ENCODE peak calls at places on chromosome 20, in nine cellular contexts. K is stimulated activated naive CD8-positive, alpha-beta T cell treated with anti-CD3 and anti-CD28 coated beads, Interleukin-15, Interleukin-2, amounts not matched to agents 100 U/mL and 50 U/mL, for 24 hours; C is ELR; S is COR-L47; M is NCI-H774; Q is Panc1; V is AML-193; E is SK-MEL-5; P is stimulated activated CD4-positive, alpha-beta T cell treated with anti-CD3 and anti-CD28 coated beads, Interleukin-4, amount 100 ng/mL, for 4 hours. O is an unnamed sample.

GRCh38 chr20:21519136-21519584 is 5.3 kb upstream of the NKX2-2 start:
- DNase-seq in Q (no peak), E (no peak), V (no peak), S (peak; percentile 23), P (no peak), M (no peak), C (no peak), K (no peak), O (no peak)

GRCh38 chr20:20248620-20249200 is 119.2 kb upstream of the INSM1 start:
- DNase-seq in V (peak; percentile 32), P (no peak), M (no peak), K (no peak), S (no peak), C (no peak), E (no peak), Q (no peak), O (no peak)

GRCh38 chr20:54525906-54526596 is 50.7 kb downstream of the DOK5 start:
- DNase-seq in Q (no peak), E (no peak), K (no peak), C (no peak), P (no peak), S (no peak), V (no peak), M (no peak), O (no peak)

GRCh38 chr20:43751167-43752050 is 24.6 kb upstream of the GTSF1L start:
- DNase-seq in S (no peak), M (no peak), V (peak; percentile 40), P (peak; percentile 43), K (peak; percentile 64), E (no peak), Q (no peak), C (peak; percentile 98), O (no peak)

GRCh38 chr20:57666834-57667157 is 43.0 kb downstream of the PMEPA1 start:
- DNase-seq in E (no peak), Q (no peak), V (no peak), K (no peak), C (no peak), P (no peak), S (no peak), M (no peak), O (no peak)

GRCh38 chr20:50670126-50670862 is 21.0 kb downstream of the RIPOR3 start:
- DNase-seq in K (no peak), S (no peak), M (peak; percentile 30), P (no peak), V (no peak), E (no peak), C (peak; percentile 59), Q (peak; percentile 85), O (no peak)

GRCh38 chr20:44745560-44746366 is at the start of gene KCNK15:
- DNase-seq in K (peak; percentile 57), Q (no peak), V (no peak), P (peak; percentile 72), S (no peak), E (no peak), C (peak; percentile 57), M (no peak), O (peak; percentile 17)

GRCh38 chr20:61281286-61281795 is 29.3 kb downstream of the CDH4 start:
- DNase-seq in K (no peak), M (no peak), E (no peak), Q (no peak), P (no peak), S (no peak), V (no peak), C (no peak), O (no peak)

GRCh38 chr20:44802702-44803101 is 7.6 kb downstream of the RIMS4 start:
- DNase-seq in Q (no peak), K (no peak), P (no peak), V (no peak), E (no peak), C (no peak), S (no peak), M (no peak), O (no peak)

GRCh38 chr20:18805881-18806280 is 7.7 kb upstream of the SCP2D1 start:
- DNase-seq in M (no peak), V (no peak), E (no peak), S (no peak), Q (no peak), P (no peak), K (no peak), C (peak; percentile 47), O (no peak)

GRCh38 chr20:44003609-44004008 is 89.0 kb downstream of the TOX2 start:
- DNase-seq in E (no peak), K (no peak), S (no peak), V (no peak), P (no peak), C (no peak), Q (no peak), M (no peak), O (no peak)

GRCh38 chr20:21251278-21251677 is 51.9 kb upstream of the XRN2 start:
- DNase-seq in S (no peak), M (no peak), V (no peak), C (peak; percentile 32), E (no peak), K (peak; percentile 44), P (no peak), Q (no peak), O (no peak)

GRCh38 chr20:16206817-16207216 is 366.4 kb downstream of the KIF16B start:
- DNase-seq in E (no peak), Q (no peak), P (no peak), V (no peak), M (no peak), C (no peak), K (no peak), S (no peak), O (no peak)

GRCh38 chr20:51517839-51518238 is 24.7 kb downstream of the NFATC2 start:
- DNase-seq in K (no peak), Q (no peak), E (no peak), S (no peak), V (no peak), C (no peak), M (no peak), P (no peak), O (no peak)

GRCh38 chr20:24702501-24703283 is 233.3 kb downstream of the SYNDIG1 start:
- DNase-seq in K (no peak), E (no peak), C (no peak), M (no peak), P (no peak), Q (no peak), S (no peak), V (no peak), O (no peak)

GRCh38 chr20:49306903-49307336 is 29.1 kb upstream of the ZNFX1 start:
- DNase-seq in S (peak; percentile 93), P (no peak), E (no peak), K (no peak), Q (no peak), M (no peak), V (no peak), C (no peak), O (peak; percentile 83)

GRCh38 chr20:40393161-40393560 is 295.9 kb downstream of the MAFB start:
- DNase-seq in K (no peak), M (no peak), S (no peak), Q (no peak), V (no peak), C (no peak), E (no peak), P (no peak), O (no peak)

GRCh38 chr20:3993109-3993508 is 22.2 kb downstream of the RNF24 start:
- DNase-seq in C (no peak), S (no peak), K (no peak), P (no peak), Q (no peak), M (no peak), E (no peak), V (no peak), O (no peak)

GRCh38 chr20:14055127-14055742 is 59.9 kb downstream of the MACROD2 start:
- DNase-seq in V (peak; percentile 45), Q (peak; percentile 51), P (no peak), C (peak; percentile 53), S (peak; percentile 32), M (peak; percentile 31), K (peak; percentile 3), E (peak; percentile 83), O (peak; percentile 77)

GRCh38 chr20:33131949-33132822 is 35.8 kb upstream of the BPIFA2 start:
- DNase-seq in Q (no peak), E (peak; percentile 13), C (no peak), S (no peak), P (no peak), M (no peak), V (no peak), K (no peak), O (no peak)

GRCh38 chr20:667351-668034 is 8.1 kb downstream of the SCRT2 start:
- DNase-seq in E (peak; percentile 58), K (peak; percentile 78), Q (no peak), M (peak; percentile 28), C (peak; percentile 61), P (peak; percentile 48), S (no peak), V (peak; percentile 43), O (no peak)

GRCh38 chr20:44959082-44959895 is 908 bp downstream of the TOMM34 start:
- DNase-seq in V (peak; percentile 27), P (peak; percentile 88), C (peak; percentile 90), Q (no peak), E (peak; percentile 41), S (no peak), M (no peak), K (peak; percentile 73), O (no peak)

GRCh38 chr20:24989162-24989561 is 3.4 kb downstream of the APMAP start:
- DNase-seq in V (peak; percentile 70), K (no peak), Q (no peak), E (no peak), P (no peak), C (no peak), S (no peak), M (no peak), O (no peak)

GRCh38 chr20:49675368-49676151 is 38.1 kb downstream of the B4GALT5 start:
- DNase-seq in V (no peak), S (no peak), P (no peak), M (no peak), C (peak; percentile 69), K (no peak), Q (no peak), E (no peak), O (no peak)

GRCh38 chr20:53844259-53844658 is 226.1 kb downstream of the BCAS1 start:
- DNase-seq in S (no peak), M (no peak), Q (no peak), K (no peak), E (no peak), C (no peak), V (no peak), P (no peak), O (no peak)

GRCh38 chr20:5033566-5033965 is 32.3 kb upstream of the SLC23A2 start:
- DNase-seq in K (no peak), S (no peak), M (no peak), V (no peak), E (no peak), P (no peak), Q (no peak), C (no peak), O (no peak)

GRCh38 chr20:1825492-1825891 is 69.7 kb upstream of the SIRPA start:
- DNase-seq in Q (no peak), S (no peak), M (no peak), C (peak; percentile 39), P (no peak), K (no peak), E (no peak), V (no peak), O (no peak)

GRCh38 chr20:3739054-3739925 is 6.8 kb downstream of the HSPA12B start:
- DNase-seq in S (no peak), E (no peak), V (no peak), Q (no peak), K (no peak), M (no peak), P (no peak), C (no peak), O (no peak)

GRCh38 chr20:48455606-48456360 is 372.0 kb downstream of the PREX1 start:
- DNase-seq in V (no peak), M (no peak), Q (no peak), S (no peak), E (no peak), C (no peak), P (no peak), K (no peak), O (peak; percentile 29)

GRCh38 chr20:15923030-15923776 is 650.0 kb downstream of the KIF16B start:
- DNase-seq in P (no peak), K (no peak), M (no peak), S (no peak), E (no peak), V (no peak), Q (no peak), C (no peak), O (no peak)

GRCh38 chr20:49712918-49713778 is 530 bp downstream of the B4GALT5 start:
- DNase-seq in E (no peak), C (peak; percentile 63), M (no peak), S (peak; percentile 62), K (peak; percentile 53), V (peak; percentile 64), P (peak; percentile 7), Q (no peak), O (no peak)